ENCODE peak calls at places on chromosomes 4 and X, in four cellular contexts. One of them, this sample, is unnamed.

GRCh38 chr4:102625232-102625930 is 124.2 kb downstream of the NFKB1 start:
- DNase-seq in NCI-H774: no peak
- DNase-seq in T-helper 17 cell: peak
- DNase-seq in iris pigment epithelial cell: peak
- DNase-seq in this sample: no peak

GRCh38 chrX:45803383-45803921 is 602.8 kb upstream of the DIPK2B start:
- DNase-seq in NCI-H774: no peak
- DNase-seq in T-helper 17 cell: no peak
- DNase-seq in iris pigment epithelial cell: peak
- DNase-seq in this sample: peak

GRCh38 chrX:135484636-135485289 is 35.7 kb upstream of the INTS6L start:
- DNase-seq in NCI-H774: peak
- DNase-seq in T-helper 17 cell: no peak
- DNase-seq in iris pigment epithelial cell: peak
- DNase-seq in this sample: peak

GRCh38 chr4:175330652-175331051 is 412.5 kb downstream of the ADAM29 start:
- DNase-seq in NCI-H774: no peak
- DNase-seq in T-helper 17 cell: no peak
- DNase-seq in iris pigment epithelial cell: peak
- DNase-seq in this sample: no peak

GRCh38 chr4:8050555-8051206 is 107.9 kb downstream of the ABLIM2 start:
- DNase-seq in NCI-H774: peak
- DNase-seq in T-helper 17 cell: no peak
- DNase-seq in iris pigment epithelial cell: peak
- DNase-seq in this sample: no peak

GRCh38 chr4:185145572-185145971 is 2.5 kb downstream of the SLC25A4 start:
- DNase-seq in NCI-H774: no peak
- DNase-seq in T-helper 17 cell: no peak
- DNase-seq in iris pigment epithelial cell: no peak
- DNase-seq in this sample: no peak

GRCh38 chrX:136694491-136695087 is 46.6 kb downstream of the CD40LG start:
- DNase-seq in NCI-H774: peak
- DNase-seq in T-helper 17 cell: no peak
- DNase-seq in iris pigment epithelial cell: peak
- DNase-seq in this sample: peak

GRCh38 chr4:145643295-145643694 is 24.1 kb downstream of the MMAA start:
- DNase-seq in NCI-H774: no peak
- DNase-seq in T-helper 17 cell: no peak
- DNase-seq in iris pigment epithelial cell: no peak
- DNase-seq in this sample: no peak

GRCh38 chrX:19627081-19627480 is 111.8 kb upstream of the MAP3K15 start:
- DNase-seq in NCI-H774: no peak
- DNase-seq in T-helper 17 cell: no peak
- DNase-seq in iris pigment epithelial cell: no peak
- DNase-seq in this sample: no peak

This sample was measured in AG09309.